ENCODE peak calls at places on chromosomes 3 and 15, in seven cellular contexts. J, H, O, F, C, M and A are unnamed samples.

GRCh38 chr3:99429501-99429900 is 208.9 kb upstream of the COL8A1 start:
- DNase-seq in J (no peak), H (no peak), O (no peak), F (no peak), C (no peak), M (no peak), A (no peak)

GRCh38 chr15:58264068-58264971 is 126.1 kb downstream of the AQP9 start:
- DNase-seq in J (no peak), H (no peak), O (no peak), F (no peak), C (no peak), M (no peak), A (no peak)

GRCh38 chr15:59540654-59541053 is 70.9 kb upstream of the GCNT3 start:
- DNase-seq in J (no peak), H (no peak), O (no peak), F (no peak), C (no peak), M (no peak), A (no peak)

GRCh38 chr3:112308151-112308911 is 14.3 kb upstream of the SLC9C1 start:
- DNase-seq in J (peak; percentile 24), H (no peak), O (no peak), F (no peak), C (no peak), M (no peak), A (no peak)

GRCh38 chr3:89171681-89172080 is 64.3 kb downstream of the EPHA3 start:
- DNase-seq in J (no peak), H (no peak), O (no peak), F (no peak), C (no peak), M (no peak), A (no peak)

GRCh38 chr15:72231847-72232461 is 964 bp upstream of the PKM start:
- DNase-seq in J (peak; percentile 41), H (no peak), O (no peak), F (no peak), C (peak; percentile 37), M (peak; percentile 76), A (peak; percentile 28)

GRCh38 chr3:179108091-179108490 is 36.5 kb upstream of the ZMAT3 start:
- DNase-seq in J (no peak), H (no peak), O (no peak), F (no peak), C (no peak), M (peak; percentile 88), A (no peak)

GRCh38 chr3:182789371-182789770 is 3.9 kb upstream of the ATP11B start:
- DNase-seq in J (no peak), H (no peak), O (no peak), F (no peak), C (peak; percentile 71), M (peak; percentile 4), A (no peak)

GRCh38 chr15:98272586-98272985 is 312.1 kb downstream of the ARRDC4 start:
- DNase-seq in J (no peak), H (no peak), O (no peak), F (no peak), C (no peak), M (no peak), A (no peak)

GRCh38 chr3:37864904-37865303 is 3.2 kb downstream of the CTDSPL start:
- DNase-seq in J (no peak), H (no peak), O (no peak), F (no peak), C (peak; percentile 36), M (no peak), A (no peak)

GRCh38 chr3:147311716-147312115 is 94.6 kb downstream of the ZIC4 start:
- DNase-seq in J (no peak), H (no peak), O (no peak), F (no peak), C (no peak), M (no peak), A (no peak)

GRCh38 chr3:179933079-179933478 is 103.7 kb downstream of the PEX5L start:
- DNase-seq in J (no peak), H (no peak), O (no peak), F (no peak), C (no peak), M (no peak), A (no peak)

GRCh38 chr15:47950447-47950846 is 170.3 kb upstream of the SLC24A5 start:
- DNase-seq in J (no peak), H (no peak), O (no peak), F (no peak), C (no peak), M (no peak), A (no peak)

GRCh38 chr3:146493761-146494160 is 24.4 kb upstream of the PLSCR2 start:
- DNase-seq in J (no peak), H (no peak), O (no peak), F (no peak), C (no peak), M (peak; percentile 79), A (no peak)

GRCh38 chr15:73857193-73857920 is 16.0 kb upstream of the TBC1D21 start:
- DNase-seq in J (no peak), H (no peak), O (no peak), F (no peak), C (no peak), M (no peak), A (no peak)

GRCh38 chr3:126704494-126705214 is 614 bp downstream of the CHCHD6 start:
- DNase-seq in J (no peak), H (no peak), O (no peak), F (no peak), C (no peak), M (no peak), A (no peak)

GRCh38 chr3:156631323-156631722 is 43.1 kb upstream of the TIPARP start:
- DNase-seq in J (no peak), H (no peak), O (no peak), F (no peak), C (no peak), M (no peak), A (no peak)

GRCh38 chr3:183148056-183148455 is 14.5 kb downstream of the LAMP3 start:
- DNase-seq in J (no peak), H (no peak), O (no peak), F (no peak), C (no peak), M (peak; percentile 63), A (no peak)

GRCh38 chr3:135009014-135009413 is 214.0 kb downstream of the EPHB1 start:
- DNase-seq in J (no peak), H (no peak), O (no peak), F (no peak), C (no peak), M (no peak), A (no peak)

GRCh38 chr3:23254287-23254686 is 51.2 kb downstream of the UBE2E2 start:
- DNase-seq in J (no peak), H (no peak), O (no peak), F (no peak), C (no peak), M (no peak), A (no peak)

GRCh38 chr3:171846594-171846993 is 3.4 kb downstream of the TMEM212 start:
- DNase-seq in J (no peak), H (no peak), O (no peak), F (no peak), C (no peak), M (no peak), A (no peak)

GRCh38 chr3:37114251-37115145 is 59.9 kb downstream of the LRRFIP2 start:
- DNase-seq in J (no peak), H (no peak), O (no peak), F (no peak), C (no peak), M (peak; percentile 98), A (no peak)

GRCh38 chr3:115788921-115789470 is 165.7 kb downstream of the GAP43 start:
- DNase-seq in J (no peak), H (no peak), O (no peak), F (no peak), C (no peak), M (peak; percentile 80), A (no peak)